ENCODE peak calls at places on chromosome X, in four cellular contexts. One of them, this sample, is unnamed.

GRCh38 chrX:17525762-17526555 is 151.0 kb downstream of the NHS start:
- DNase-seq in NCI-H2029 treated with DMSO at 0.1 percent for 48 hours: no peak
- DNase-seq in stimulated activated effector memory CD8-positive, alpha-beta T cell treated with anti-CD3 and anti-CD28 coated beads, Interleukin-12 subunit alpha, Interleukin-12 subunit beta, amount 100 ng/mL, for 72 hours: no peak
- DNase-seq in activated naive CD8-positive, alpha-beta T cell treated with anti-CD3 and anti-CD28 coated beads, Interleukin-2, amount 50 U/mL, for 24 hours: no peak
- DNase-seq in this sample: no peak

GRCh38 chrX:43655961-43656494 is at the start of gene MAOA:
- DNase-seq in NCI-H2029 treated with DMSO at 0.1 percent for 48 hours: no peak
- DNase-seq in activated naive CD8-positive, alpha-beta T cell treated with anti-CD3 and anti-CD28 coated beads, Interleukin-2, amount 50 U/mL, for 24 hours: peak; percentile 14
- DNase-seq in stimulated activated effector memory CD8-positive, alpha-beta T cell treated with anti-CD3 and anti-CD28 coated beads, Interleukin-12 subunit alpha, Interleukin-12 subunit beta, amount 100 ng/mL, for 72 hours: peak; percentile 7
- DNase-seq in this sample: no peak

GRCh38 chrX:153412746-153413720 is 1.8 kb downstream of the ZFP92 start:
- DNase-seq in stimulated activated effector memory CD8-positive, alpha-beta T cell treated with anti-CD3 and anti-CD28 coated beads, Interleukin-12 subunit alpha, Interleukin-12 subunit beta, amount 100 ng/mL, for 72 hours: no peak
- DNase-seq in activated naive CD8-positive, alpha-beta T cell treated with anti-CD3 and anti-CD28 coated beads, Interleukin-2, amount 50 U/mL, for 24 hours: no peak
- DNase-seq in NCI-H2029 treated with DMSO at 0.1 percent for 48 hours: no peak
- DNase-seq in this sample: no peak

GRCh38 chrX:130637591-130637990 is 235.8 kb downstream of the RBMX2 start:
- DNase-seq in activated naive CD8-positive, alpha-beta T cell treated with anti-CD3 and anti-CD28 coated beads, Interleukin-2, amount 50 U/mL, for 24 hours: no peak
- DNase-seq in NCI-H2029 treated with DMSO at 0.1 percent for 48 hours: no peak
- DNase-seq in stimulated activated effector memory CD8-positive, alpha-beta T cell treated with anti-CD3 and anti-CD28 coated beads, Interleukin-12 subunit alpha, Interleukin-12 subunit beta, amount 100 ng/mL, for 72 hours: no peak
- DNase-seq in this sample: peak; percentile 16

GRCh38 chrX:103101280-103102042 is 8.5 kb upstream of the NXF3 start:
- DNase-seq in stimulated activated effector memory CD8-positive, alpha-beta T cell treated with anti-CD3 and anti-CD28 coated beads, Interleukin-12 subunit alpha, Interleukin-12 subunit beta, amount 100 ng/mL, for 72 hours: no peak
- DNase-seq in activated naive CD8-positive, alpha-beta T cell treated with anti-CD3 and anti-CD28 coated beads, Interleukin-2, amount 50 U/mL, for 24 hours: no peak
- DNase-seq in NCI-H2029 treated with DMSO at 0.1 percent for 48 hours: no peak
- DNase-seq in this sample: no peak

GRCh38 chrX:1400049-1400448 is 8.1 kb upstream of the SLC25A6 start:
- DNase-seq in NCI-H2029 treated with DMSO at 0.1 percent for 48 hours: no peak
- DNase-seq in stimulated activated effector memory CD8-positive, alpha-beta T cell treated with anti-CD3 and anti-CD28 coated beads, Interleukin-12 subunit alpha, Interleukin-12 subunit beta, amount 100 ng/mL, for 72 hours: no peak
- DNase-seq in activated naive CD8-positive, alpha-beta T cell treated with anti-CD3 and anti-CD28 coated beads, Interleukin-2, amount 50 U/mL, for 24 hours: no peak
- DNase-seq in this sample: no peak

GRCh38 chrX:48451708-48452107 is 18.4 kb downstream of the SLC38A5 start:
- DNase-seq in NCI-H2029 treated with DMSO at 0.1 percent for 48 hours: no peak
- DNase-seq in stimulated activated effector memory CD8-positive, alpha-beta T cell treated with anti-CD3 and anti-CD28 coated beads, Interleukin-12 subunit alpha, Interleukin-12 subunit beta, amount 100 ng/mL, for 72 hours: no peak
- DNase-seq in activated naive CD8-positive, alpha-beta T cell treated with anti-CD3 and anti-CD28 coated beads, Interleukin-2, amount 50 U/mL, for 24 hours: no peak
- DNase-seq in this sample: no peak

GRCh38 chrX:70001269-70001668 is 48.5 kb downstream of the AWAT2 start:
- DNase-seq in NCI-H2029 treated with DMSO at 0.1 percent for 48 hours: no peak
- DNase-seq in activated naive CD8-positive, alpha-beta T cell treated with anti-CD3 and anti-CD28 coated beads, Interleukin-2, amount 50 U/mL, for 24 hours: no peak
- DNase-seq in stimulated activated effector memory CD8-positive, alpha-beta T cell treated with anti-CD3 and anti-CD28 coated beads, Interleukin-12 subunit alpha, Interleukin-12 subunit beta, amount 100 ng/mL, for 72 hours: no peak
- DNase-seq in this sample: no peak

GRCh38 chrX:82081027-82081426 is 879.1 kb downstream of the SH3BGRL start:
- DNase-seq in NCI-H2029 treated with DMSO at 0.1 percent for 48 hours: no peak
- DNase-seq in activated naive CD8-positive, alpha-beta T cell treated with anti-CD3 and anti-CD28 coated beads, Interleukin-2, amount 50 U/mL, for 24 hours: no peak
- DNase-seq in stimulated activated effector memory CD8-positive, alpha-beta T cell treated with anti-CD3 and anti-CD28 coated beads, Interleukin-12 subunit alpha, Interleukin-12 subunit beta, amount 100 ng/mL, for 72 hours: no peak
- DNase-seq in this sample: no peak

GRCh38 chrX:57573754-57574153 is 18.1 kb upstream of the ZXDB start:
- DNase-seq in stimulated activated effector memory CD8-positive, alpha-beta T cell treated with anti-CD3 and anti-CD28 coated beads, Interleukin-12 subunit alpha, Interleukin-12 subunit beta, amount 100 ng/mL, for 72 hours: no peak
- DNase-seq in NCI-H2029 treated with DMSO at 0.1 percent for 48 hours: no peak
- DNase-seq in activated naive CD8-positive, alpha-beta T cell treated with anti-CD3 and anti-CD28 coated beads, Interleukin-2, amount 50 U/mL, for 24 hours: no peak
- DNase-seq in this sample: no peak

GRCh38 chrX:64977830-64978229 is 1.6 kb upstream of the ZC4H2 start:
- DNase-seq in activated naive CD8-positive, alpha-beta T cell treated with anti-CD3 and anti-CD28 coated beads, Interleukin-2, amount 50 U/mL, for 24 hours: no peak
- DNase-seq in NCI-H2029 treated with DMSO at 0.1 percent for 48 hours: no peak
- DNase-seq in stimulated activated effector memory CD8-positive, alpha-beta T cell treated with anti-CD3 and anti-CD28 coated beads, Interleukin-12 subunit alpha, Interleukin-12 subunit beta, amount 100 ng/mL, for 72 hours: no peak
- DNase-seq in this sample: no peak

GRCh38 chrX:43940811-43941210 is 32.4 kb downstream of the NDP start:
- DNase-seq in stimulated activated effector memory CD8-positive, alpha-beta T cell treated with anti-CD3 and anti-CD28 coated beads, Interleukin-12 subunit alpha, Interleukin-12 subunit beta, amount 100 ng/mL, for 72 hours: no peak
- DNase-seq in activated naive CD8-positive, alpha-beta T cell treated with anti-CD3 and anti-CD28 coated beads, Interleukin-2, amount 50 U/mL, for 24 hours: no peak
- DNase-seq in NCI-H2029 treated with DMSO at 0.1 percent for 48 hours: no peak
- DNase-seq in this sample: no peak

GRCh38 chrX:76279007-76279406 is 106.1 kb downstream of the PBDC1 start:
- DNase-seq in NCI-H2029 treated with DMSO at 0.1 percent for 48 hours: peak; percentile 0
- DNase-seq in stimulated activated effector memory CD8-positive, alpha-beta T cell treated with anti-CD3 and anti-CD28 coated beads, Interleukin-12 subunit alpha, Interleukin-12 subunit beta, amount 100 ng/mL, for 72 hours: peak; percentile 4
- DNase-seq in activated naive CD8-positive, alpha-beta T cell treated with anti-CD3 and anti-CD28 coated beads, Interleukin-2, amount 50 U/mL, for 24 hours: peak; percentile 21
- DNase-seq in this sample: peak; percentile 9

GRCh38 chrX:110425222-110425621 is 66.6 kb downstream of the RTL9 start:
- DNase-seq in NCI-H2029 treated with DMSO at 0.1 percent for 48 hours: peak; percentile 53
- DNase-seq in stimulated activated effector memory CD8-positive, alpha-beta T cell treated with anti-CD3 and anti-CD28 coated beads, Interleukin-12 subunit alpha, Interleukin-12 subunit beta, amount 100 ng/mL, for 72 hours: no peak
- DNase-seq in activated naive CD8-positive, alpha-beta T cell treated with anti-CD3 and anti-CD28 coated beads, Interleukin-2, amount 50 U/mL, for 24 hours: no peak
- DNase-seq in this sample: no peak

GRCh38 chrX:119236599-119237525 is 777 bp downstream of the PGRMC1 start:
- DNase-seq in stimulated activated effector memory CD8-positive, alpha-beta T cell treated with anti-CD3 and anti-CD28 coated beads, Interleukin-12 subunit alpha, Interleukin-12 subunit beta, amount 100 ng/mL, for 72 hours: no peak
- DNase-seq in activated naive CD8-positive, alpha-beta T cell treated with anti-CD3 and anti-CD28 coated beads, Interleukin-2, amount 50 U/mL, for 24 hours: peak; percentile 9
- DNase-seq in NCI-H2029 treated with DMSO at 0.1 percent for 48 hours: no peak
- DNase-seq in this sample: no peak

GRCh38 chrX:129961180-129962083 is 21.0 kb upstream of the BCORL1 start:
- DNase-seq in activated naive CD8-positive, alpha-beta T cell treated with anti-CD3 and anti-CD28 coated beads, Interleukin-2, amount 50 U/mL, for 24 hours: peak; percentile 68
- DNase-seq in stimulated activated effector memory CD8-positive, alpha-beta T cell treated with anti-CD3 and anti-CD28 coated beads, Interleukin-12 subunit alpha, Interleukin-12 subunit beta, amount 100 ng/mL, for 72 hours: peak; percentile 48
- DNase-seq in NCI-H2029 treated with DMSO at 0.1 percent for 48 hours: no peak
- DNase-seq in this sample: no peak

GRCh38 chrX:47562615-47563243 is 1.7 kb downstream of the ARAF start:
- DNase-seq in NCI-H2029 treated with DMSO at 0.1 percent for 48 hours: no peak
- DNase-seq in activated naive CD8-positive, alpha-beta T cell treated with anti-CD3 and anti-CD28 coated beads, Interleukin-2, amount 50 U/mL, for 24 hours: no peak
- DNase-seq in stimulated activated effector memory CD8-positive, alpha-beta T cell treated with anti-CD3 and anti-CD28 coated beads, Interleukin-12 subunit alpha, Interleukin-12 subunit beta, amount 100 ng/mL, for 72 hours: no peak
- DNase-seq in this sample: no peak

GRCh38 chrX:17032351-17032750 is 85.9 kb downstream of the REPS2 start:
- DNase-seq in NCI-H2029 treated with DMSO at 0.1 percent for 48 hours: no peak
- DNase-seq in stimulated activated effector memory CD8-positive, alpha-beta T cell treated with anti-CD3 and anti-CD28 coated beads, Interleukin-12 subunit alpha, Interleukin-12 subunit beta, amount 100 ng/mL, for 72 hours: no peak
- DNase-seq in activated naive CD8-positive, alpha-beta T cell treated with anti-CD3 and anti-CD28 coated beads, Interleukin-2, amount 50 U/mL, for 24 hours: no peak
- DNase-seq in this sample: no peak

GRCh38 chrX:120014354-120015129 is 62.9 kb downstream of the RHOXF2B start:
- DNase-seq in stimulated activated effector memory CD8-positive, alpha-beta T cell treated with anti-CD3 and anti-CD28 coated beads, Interleukin-12 subunit alpha, Interleukin-12 subunit beta, amount 100 ng/mL, for 72 hours: no peak
- DNase-seq in activated naive CD8-positive, alpha-beta T cell treated with anti-CD3 and anti-CD28 coated beads, Interleukin-2, amount 50 U/mL, for 24 hours: no peak
- DNase-seq in NCI-H2029 treated with DMSO at 0.1 percent for 48 hours: no peak
- DNase-seq in this sample: no peak

GRCh38 chrX:45601052-45601451 is 400.4 kb upstream of the DIPK2B start:
- DNase-seq in activated naive CD8-positive, alpha-beta T cell treated with anti-CD3 and anti-CD28 coated beads, Interleukin-2, amount 50 U/mL, for 24 hours: no peak
- DNase-seq in NCI-H2029 treated with DMSO at 0.1 percent for 48 hours: no peak
- DNase-seq in stimulated activated effector memory CD8-positive, alpha-beta T cell treated with anti-CD3 and anti-CD28 coated beads, Interleukin-12 subunit alpha, Interleukin-12 subunit beta, amount 100 ng/mL, for 72 hours: no peak
- DNase-seq in this sample: no peak

GRCh38 chrX:74550295-74550802 is 64.1 kb downstream of the RLIM start:
- DNase-seq in NCI-H2029 treated with DMSO at 0.1 percent for 48 hours: peak; percentile 38
- DNase-seq in stimulated activated effector memory CD8-positive, alpha-beta T cell treated with anti-CD3 and anti-CD28 coated beads, Interleukin-12 subunit alpha, Interleukin-12 subunit beta, amount 100 ng/mL, for 72 hours: peak; percentile 71
- DNase-seq in activated naive CD8-positive, alpha-beta T cell treated with anti-CD3 and anti-CD28 coated beads, Interleukin-2, amount 50 U/mL, for 24 hours: peak; percentile 86
- DNase-seq in this sample: no peak

GRCh38 chrX:150887906-150888465 is 10.5 kb downstream of the CD99L2 start:
- DNase-seq in activated naive CD8-positive, alpha-beta T cell treated with anti-CD3 and anti-CD28 coated beads, Interleukin-2, amount 50 U/mL, for 24 hours: no peak
- DNase-seq in NCI-H2029 treated with DMSO at 0.1 percent for 48 hours: no peak
- DNase-seq in stimulated activated effector memory CD8-positive, alpha-beta T cell treated with anti-CD3 and anti-CD28 coated beads, Interleukin-12 subunit alpha, Interleukin-12 subunit beta, amount 100 ng/mL, for 72 hours: no peak
- DNase-seq in this sample: peak; percentile 36

GRCh38 chrX:105136786-105137185 is 83.7 kb downstream of the TEX13A start:
- DNase-seq in activated naive CD8-positive, alpha-beta T cell treated with anti-CD3 and anti-CD28 coated beads, Interleukin-2, amount 50 U/mL, for 24 hours: no peak
- DNase-seq in NCI-H2029 treated with DMSO at 0.1 percent for 48 hours: no peak
- DNase-seq in stimulated activated effector memory CD8-positive, alpha-beta T cell treated with anti-CD3 and anti-CD28 coated beads, Interleukin-12 subunit alpha, Interleukin-12 subunit beta, amount 100 ng/mL, for 72 hours: no peak
- DNase-seq in this sample: no peak

GRCh38 chrX:40261955-40262596 is 164.3 kb upstream of the BCOR start:
- DNase-seq in activated naive CD8-positive, alpha-beta T cell treated with anti-CD3 and anti-CD28 coated beads, Interleukin-2, amount 50 U/mL, for 24 hours: no peak
- DNase-seq in NCI-H2029 treated with DMSO at 0.1 percent for 48 hours: no peak
- DNase-seq in stimulated activated effector memory CD8-positive, alpha-beta T cell treated with anti-CD3 and anti-CD28 coated beads, Interleukin-12 subunit alpha, Interleukin-12 subunit beta, amount 100 ng/mL, for 72 hours: no peak
- DNase-seq in this sample: no peak

GRCh38 chrX:1932231-1932630 is 317.4 kb downstream of the ASMT start:
- DNase-seq in activated naive CD8-positive, alpha-beta T cell treated with anti-CD3 and anti-CD28 coated beads, Interleukin-2, amount 50 U/mL, for 24 hours: no peak
- DNase-seq in stimulated activated effector memory CD8-positive, alpha-beta T cell treated with anti-CD3 and anti-CD28 coated beads, Interleukin-12 subunit alpha, Interleukin-12 subunit beta, amount 100 ng/mL, for 72 hours: no peak
- DNase-seq in NCI-H2029 treated with DMSO at 0.1 percent for 48 hours: no peak
- DNase-seq in this sample: peak; percentile 60

GRCh38 chrX:8191022-8191421 is 20.0 kb upstream of the VCX2 start:
- DNase-seq in NCI-H2029 treated with DMSO at 0.1 percent for 48 hours: no peak
- DNase-seq in activated naive CD8-positive, alpha-beta T cell treated with anti-CD3 and anti-CD28 coated beads, Interleukin-2, amount 50 U/mL, for 24 hours: no peak
- DNase-seq in stimulated activated effector memory CD8-positive, alpha-beta T cell treated with anti-CD3 and anti-CD28 coated beads, Interleukin-12 subunit alpha, Interleukin-12 subunit beta, amount 100 ng/mL, for 72 hours: no peak
- DNase-seq in this sample: no peak

GRCh38 chrX:39889704-39890103 is 208.1 kb downstream of the BCOR start:
- DNase-seq in stimulated activated effector memory CD8-positive, alpha-beta T cell treated with anti-CD3 and anti-CD28 coated beads, Interleukin-12 subunit alpha, Interleukin-12 subunit beta, amount 100 ng/mL, for 72 hours: no peak
- DNase-seq in activated naive CD8-positive, alpha-beta T cell treated with anti-CD3 and anti-CD28 coated beads, Interleukin-2, amount 50 U/mL, for 24 hours: no peak
- DNase-seq in NCI-H2029 treated with DMSO at 0.1 percent for 48 hours: no peak
- DNase-seq in this sample: no peak

GRCh38 chrX:30282527-30282926 is 26.7 kb downstream of the NR0B1 start:
- DNase-seq in NCI-H2029 treated with DMSO at 0.1 percent for 48 hours: no peak
- DNase-seq in stimulated activated effector memory CD8-positive, alpha-beta T cell treated with anti-CD3 and anti-CD28 coated beads, Interleukin-12 subunit alpha, Interleukin-12 subunit beta, amount 100 ng/mL, for 72 hours: no peak
- DNase-seq in activated naive CD8-positive, alpha-beta T cell treated with anti-CD3 and anti-CD28 coated beads, Interleukin-2, amount 50 U/mL, for 24 hours: no peak
- DNase-seq in this sample: no peak